ENCODE peak calls at places on chromosomes 3 and 15, in eight cellular contexts. L is activated CD8-positive, alpha-beta memory T cell treated with anti-CD3 and anti-CD28 coated beads for 48 hours; H is H9; C is NCI-H1092 treated with DMSO at 0.1 percent for 48 hours; B is NAMALWA; M is iris pigment epithelial cell; T is stomach; O is ureter. Y is an unnamed sample.

GRCh38 chr3:118960876-118961275 is 73.8 kb downstream of the IGSF11 start:
- DNase-seq in L (no peak), H (no peak), C (no peak), B (no peak), M (no peak), T (no peak), O (no peak), Y (no peak)

GRCh38 chr3:72176537-72177041 is 391.6 kb upstream of the PROK2 start:
- DNase-seq in L (no peak), H (no peak), C (no peak), B (peak), M (no peak), T (no peak), O (no peak), Y (no peak)

GRCh38 chr3:127542441-127542952 is 48.0 kb downstream of the TPRA1 start:
- DNase-seq in L (no peak), H (no peak), C (peak), B (no peak), M (no peak), T (peak), O (no peak), Y (peak)

GRCh38 chr3:140871022-140871421 is 70.6 kb upstream of the SLC25A36 start:
- DNase-seq in L (no peak), H (no peak), C (no peak), B (no peak), M (no peak), T (no peak), O (no peak), Y (no peak)

GRCh38 chr15:84057714-84058331 is 177.8 kb upstream of the GOLGA6L4 start:
- DNase-seq in L (no peak), H (no peak), C (no peak), B (no peak), M (no peak), T (no peak), O (no peak), Y (no peak)

GRCh38 chr3:73448761-73449290 is 175.9 kb downstream of the PDZRN3 start:
- DNase-seq in L (no peak), H (no peak), C (no peak), B (peak), M (no peak), T (no peak), O (no peak), Y (no peak)

GRCh38 chr3:37905346-37905745 is 43.7 kb downstream of the CTDSPL start:
- DNase-seq in L (no peak), H (no peak), C (no peak), B (no peak), M (no peak), T (no peak), O (no peak), Y (no peak)

GRCh38 chr15:52780172-52780980 is 9.8 kb downstream of the ONECUT1 start:
- DNase-seq in L (no peak), H (peak), C (peak), B (peak), M (peak), T (peak), O (no peak), Y (peak)

GRCh38 chr3:174951023-174951422 is 91.9 kb downstream of the NAALADL2 start:
- DNase-seq in L (no peak), H (no peak), C (no peak), B (no peak), M (peak), T (no peak), O (no peak), Y (no peak)

GRCh38 chr3:186213946-186214345 is 105.1 kb upstream of the ETV5 start:
- DNase-seq in L (no peak), H (no peak), C (no peak), B (no peak), M (peak), T (no peak), O (no peak), Y (no peak)

GRCh38 chr3:59558906-59559720 is 509.3 kb upstream of the CFAP20DC start:
- DNase-seq in L (no peak), H (no peak), C (no peak), B (no peak), M (no peak), T (no peak), O (no peak), Y (no peak)

GRCh38 chr3:123348471-123349200 is 100.3 kb downstream of the ADCY5 start:
- DNase-seq in L (no peak), H (no peak), C (no peak), B (no peak), M (no peak), T (no peak), O (no peak), Y (peak)

GRCh38 chr3:190318666-190319065 is 3.6 kb downstream of the CLDN1 start:
- DNase-seq in L (no peak), H (no peak), C (no peak), B (no peak), M (no peak), T (no peak), O (no peak), Y (no peak)

GRCh38 chr3:46215810-46216414 is 7.8 kb upstream of the CCR1 start:
- DNase-seq in L (no peak), H (no peak), C (no peak), B (no peak), M (peak), T (no peak), O (no peak), Y (peak)

GRCh38 chr3:45865568-45865955 is 20.8 kb upstream of the CCR9 start:
- DNase-seq in L (no peak), H (no peak), C (no peak), B (no peak), M (no peak), T (no peak), O (no peak), Y (no peak)

GRCh38 chr3:153783106-153783505 is 338.1 kb upstream of the ARHGEF26 start:
- DNase-seq in L (no peak), H (no peak), C (no peak), B (no peak), M (no peak), T (no peak), O (no peak), Y (no peak)

GRCh38 chr3:157335677-157336076 is 101.0 kb upstream of the PTX3 start:
- DNase-seq in L (no peak), H (peak), C (no peak), B (no peak), M (peak), T (no peak), O (no peak), Y (no peak)

GRCh38 chr3:188720636-188721035 is 451.1 kb upstream of the TPRG1 start:
- DNase-seq in L (no peak), H (no peak), C (no peak), B (no peak), M (peak), T (no peak), O (no peak), Y (no peak)

GRCh38 chr3:147618636-147619035 is 209.5 kb downstream of the ZIC1 start:
- DNase-seq in L (no peak), H (no peak), C (no peak), B (no peak), M (no peak), T (no peak), O (no peak), Y (no peak)

GRCh38 chr15:100438570-100438969 is 90.2 kb downstream of the CERS3 start:
- DNase-seq in L (no peak), H (no peak), C (peak), B (peak), M (peak), T (peak), O (peak), Y (peak)

GRCh38 chr3:179991104-179991503 is 45.6 kb downstream of the PEX5L start:
- DNase-seq in L (no peak), H (no peak), C (no peak), B (no peak), M (no peak), T (no peak), O (no peak), Y (no peak)

GRCh38 chr15:101489236-101489632 is 273 bp downstream of the PCSK6 start:
- DNase-seq in L (no peak), H (no peak), C (no peak), B (no peak), M (no peak), T (peak), O (no peak), Y (peak)

GRCh38 chr15:85778107-85778776 is 16.5 kb downstream of the KLHL25 start:
- DNase-seq in L (no peak), H (no peak), C (no peak), B (no peak), M (no peak), T (no peak), O (no peak), Y (no peak)

GRCh38 chr15:63575312-63575711 is 21.9 kb upstream of the FBXL22 start:
- DNase-seq in L (no peak), H (no peak), C (no peak), B (no peak), M (no peak), T (no peak), O (no peak), Y (no peak)